ENCODE peak calls at places on chromosomes 11 and 22, in eight cellular contexts. P is fibroblast of pulmonary artery, K is suprapubic skin, Y is brain microvascular endothelial cell, Z is body of pancreas, R is endodermal cell, F is HCT116, M is AG10803. C is an unnamed sample.

GRCh38 chr11:14275081-14275480 is 83.9 kb downstream of the RRAS2 start:
- DNase-seq in P (peak; percentile 66), K (no peak), Y (no peak), Z (no peak), R (no peak), F (no peak), M (peak; percentile 59), C (peak; percentile 72)

GRCh38 chr22:20765938-20766337 is 8.0 kb upstream of the SERPIND1 start:
- DNase-seq in P (no peak), K (no peak), Y (no peak), Z (no peak), R (no peak), F (no peak), M (no peak), C (no peak)

GRCh38 chr11:63019506-63019905 is 3.9 kb upstream of the SLC22A8 start:
- DNase-seq in P (no peak), K (no peak), Y (no peak), Z (no peak), R (peak; percentile 80), F (no peak), M (no peak), C (no peak)

GRCh38 chr11:77806415-77806814 is 14.1 kb downstream of the RSF1 start:
- DNase-seq in P (no peak), K (no peak), Y (no peak), Z (no peak), R (no peak), F (no peak), M (no peak), C (no peak)

GRCh38 chr22:30922151-30922611 is 46.4 kb downstream of the MORC2 start:
- DNase-seq in P (peak; percentile 66), K (no peak), Y (peak; percentile 11), Z (peak; percentile 71), R (no peak), F (no peak), M (peak; percentile 64), C (peak; percentile 76)

GRCh38 chr11:61473370-61474025 is 35.1 kb upstream of the LRRC10B start:
- DNase-seq in P (peak; percentile 18), K (no peak), Y (no peak), Z (no peak), R (no peak), F (no peak), M (no peak), C (peak; percentile 32)

GRCh38 chr11:119091083-119091650 is 6.5 kb downstream of the HMBS start:
- DNase-seq in P (no peak), K (no peak), Y (no peak), Z (no peak), R (no peak), F (no peak), M (peak; percentile 37), C (no peak)

GRCh38 chr11:86182976-86183584 is 61.5 kb upstream of the EED start:
- DNase-seq in P (no peak), K (no peak), Y (no peak), Z (no peak), R (no peak), F (no peak), M (no peak), C (no peak)

GRCh38 chr11:34052608-34053160 is 1.2 kb downstream of the CAPRIN1 start:
- DNase-seq in P (no peak), K (peak; percentile 77), Y (no peak), Z (peak; percentile 37), R (peak; percentile 67), F (no peak), M (no peak), C (peak; percentile 33)

GRCh38 chr11:72631806-72632731 is 42.2 kb downstream of the PDE2A start:
- DNase-seq in P (peak; percentile 30), K (no peak), Y (no peak), Z (peak; percentile 49), R (no peak), F (no peak), M (no peak), C (no peak)

GRCh38 chr11:45091563-45092392 is 54.7 kb upstream of the PRDM11 start:
- DNase-seq in P (peak; percentile 67), K (peak; percentile 40), Y (no peak), Z (peak; percentile 52), R (peak; percentile 90), F (no peak), M (peak; percentile 77), C (peak; percentile 86)

GRCh38 chr11:76794371-76795284 is 11.5 kb downstream of the TSKU start:
- DNase-seq in P (no peak), K (no peak), Y (no peak), Z (no peak), R (no peak), F (no peak), M (no peak), C (no peak)

GRCh38 chr11:72745925-72746550 is 6.2 kb downstream of the ARAP1 start:
- DNase-seq in P (no peak), K (no peak), Y (no peak), Z (no peak), R (no peak), F (no peak), M (no peak), C (no peak)

GRCh38 chr11:16792426-16792825 is 54.0 kb downstream of the C11orf58 start:
- DNase-seq in P (peak; percentile 44), K (no peak), Y (no peak), Z (no peak), R (no peak), F (no peak), M (peak; percentile 53), C (peak; percentile 61)

GRCh38 chr11:2690261-2690575 is 9.6 kb downstream of the KCNQ1OT1 start:
- DNase-seq in P (no peak), K (no peak), Y (no peak), Z (peak; percentile 3), R (peak; percentile 41), F (no peak), M (no peak), C (no peak)

GRCh38 chr11:132064987-132065620 is 694.7 kb downstream of the NTM start:
- DNase-seq in P (peak; percentile 98), K (no peak), Y (peak; percentile 99), Z (no peak), R (no peak), F (no peak), M (peak; percentile 100), C (no peak)

GRCh38 chr22:30245181-30245984 is 1.2 kb downstream of the LIF start:
- DNase-seq in P (no peak), K (no peak), Y (no peak), Z (no peak), R (peak; percentile 80), F (no peak), M (no peak), C (no peak)

GRCh38 chr11:102451693-102452460 is 688 bp downstream of the TMEM123 start:
- DNase-seq in P (peak; percentile 35), K (peak; percentile 80), Y (peak; percentile 11), Z (peak; percentile 75), R (peak; percentile 74), F (no peak), M (peak; percentile 38), C (peak; percentile 36)

GRCh38 chr11:36744375-36745168 is 146.5 kb upstream of the RAG2 start:
- DNase-seq in P (peak; percentile 69), K (peak; percentile 73), Y (peak; percentile 72), Z (peak; percentile 85), R (peak; percentile 94), F (peak; percentile 46), M (peak; percentile 52), C (peak; percentile 81)

GRCh38 chr11:17076517-17077239 is 789 bp downstream of the RPS13 start:
- DNase-seq in P (peak; percentile 10), K (no peak), Y (no peak), Z (no peak), R (no peak), F (no peak), M (peak; percentile 10), C (peak; percentile 20)

GRCh38 chr11:68373189-68373809 is 60.9 kb downstream of the LRP5 start:
- DNase-seq in P (no peak), K (no peak), Y (no peak), Z (no peak), R (no peak), F (no peak), M (peak; percentile 91), C (no peak)

GRCh38 chr22:30627480-30627879 is 8.1 kb upstream of the SLC35E4 start:
- DNase-seq in P (peak; percentile 16), K (no peak), Y (no peak), Z (no peak), R (no peak), F (no peak), M (no peak), C (no peak)

GRCh38 chr11:11148104-11148509 is 204.9 kb downstream of the CSNK2A3 start:
- DNase-seq in P (peak; percentile 82), K (peak; percentile 76), Y (peak; percentile 83), Z (peak; percentile 61), R (peak; percentile 90), F (no peak), M (peak; percentile 91), C (peak; percentile 25)

GRCh38 chr11:110173775-110174644 is 80.8 kb downstream of the ZC3H12C start:
- DNase-seq in P (peak; percentile 84), K (peak; percentile 75), Y (peak; percentile 63), Z (peak; percentile 77), R (peak; percentile 92), F (peak; percentile 54), M (peak; percentile 66), C (peak; percentile 80)

GRCh38 chr22:22930571-22931556 is 43.2 kb downstream of the IGLL5 start:
- DNase-seq in P (no peak), K (no peak), Y (no peak), Z (no peak), R (no peak), F (no peak), M (no peak), C (no peak)
- H3K4me3 ChIP-seq in P (no peak overlapping the region), K (no peak overlapping the region), Y (no peak overlapping the region), Z (no peak overlapping the region), R (no peak overlapping the region), F (no peak overlapping the region), M (no peak overlapping the region), C (no peak overlapping the region)

GRCh38 chr11:60363542-60364525 is 14.5 kb upstream of the MS4A7 start:
- DNase-seq in P (peak; percentile 61), K (no peak), Y (peak; percentile 59), Z (peak; percentile 76), R (peak; percentile 89), F (peak; percentile 42), M (peak; percentile 47), C (peak; percentile 59)
- TF ChIP-seq CTCF in P (peak; percentile 75), K (peak; percentile 52), Y (peak; percentile 72), Z (peak; percentile 68), R (peak; percentile 83), F (peak; percentile 72), M (peak; percentile 79), C (peak; percentile 75)

GRCh38 chr22:36770116-36770945 is 5.6 kb downstream of the IFT27 start:
- DNase-seq in P (peak; percentile 13), K (peak; percentile 51), Y (no peak), Z (no peak), R (peak; percentile 84), F (no peak), M (no peak), C (no peak)
- H3K4me3 ChIP-seq in P (no peak overlapping the region), K (no peak overlapping the region), Y (no peak overlapping the region), Z (no peak overlapping the region), R (no peak overlapping the region), F (no peak overlapping the region), M (no peak overlapping the region), C (no peak overlapping the region)

DNA sequence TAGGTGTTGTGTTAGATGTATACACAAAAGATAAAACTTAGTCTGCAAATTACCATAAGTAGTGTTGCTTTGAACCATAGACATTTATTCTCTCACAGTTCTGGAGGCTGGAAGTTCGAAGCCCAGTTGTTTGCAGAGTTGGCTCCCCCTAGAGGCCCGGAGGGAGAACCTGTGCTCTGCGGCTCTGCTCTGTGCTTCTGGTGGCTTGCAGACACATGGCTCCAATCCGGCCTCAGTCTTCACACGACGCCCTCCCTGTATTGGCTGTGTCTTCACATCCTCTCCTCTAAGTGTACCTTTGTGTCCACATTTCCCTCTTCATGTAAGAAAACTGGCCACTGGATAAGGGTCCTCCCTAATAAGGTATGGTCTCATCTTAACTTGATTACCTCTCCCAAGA is 128.4 kb downstream of the OPCML start:
- DNase-seq in P (no peak), K (no peak), Y (no peak), Z (no peak), R (peak; percentile 77), F (no peak), M (no peak), C (no peak)
- TF ChIP-seq CTCF in P (no peak), K (no peak), Y (peak; percentile 27), Z (no peak), R (peak; percentile 76), F (peak; percentile 3), M (no peak), C (no peak)